ENCODE peak calls at places on chromosomes 11 and 22, in nine cellular contexts. One of them, this sample, is unnamed.

GRCh38 chr11:95429376-95429907 is 198.4 kb upstream of the SESN3 start:
- DNase-seq in T-cell: no peak
- DNase-seq in fibroblast of lung: no peak
- DNase-seq in Jurkat, Clone E6-1: no peak
- DNase-seq in naive thymus-derived CD4-positive, alpha-beta T cell: no peak
- DNase-seq in stimulated activated CD4-positive, alpha-beta T cell treated with anti-CD3 and anti-CD28 coated beads, Interleukin-15, amount 100 ng/mL, for 24 hours: no peak
- DNase-seq in SHP77: no peak
- DNase-seq in Right ventricle myocardium inferior: no peak
- DNase-seq in stimulated activated naive B cell treated with anti-CD40 and anti-IgM and Interleukin-4, amounts not matched to agents 10 μg/mL and 1 μg/mL and 100 μg/mL, for 72 hours: no peak
- DNase-seq in this sample: no peak

GRCh38 chr11:76380161-76380976 is 563 bp downstream of the THAP12 start:
- DNase-seq in T-cell: peak; percentile 47
- DNase-seq in fibroblast of lung: peak; percentile 10
- DNase-seq in Jurkat, Clone E6-1: peak; percentile 25
- DNase-seq in naive thymus-derived CD4-positive, alpha-beta T cell: peak; percentile 31
- DNase-seq in stimulated activated CD4-positive, alpha-beta T cell treated with anti-CD3 and anti-CD28 coated beads, Interleukin-15, amount 100 ng/mL, for 24 hours: peak; percentile 72
- DNase-seq in SHP77: no peak
- DNase-seq in Right ventricle myocardium inferior: peak; percentile 81
- DNase-seq in stimulated activated naive B cell treated with anti-CD40 and anti-IgM and Interleukin-4, amounts not matched to agents 10 μg/mL and 1 μg/mL and 100 μg/mL, for 72 hours: peak; percentile 51
- DNase-seq in this sample: peak; percentile 60

GRCh38 chr22:47495102-47495501 is 732.7 kb downstream of the TBC1D22A start:
- DNase-seq in T-cell: no peak
- DNase-seq in fibroblast of lung: no peak
- DNase-seq in Jurkat, Clone E6-1: peak; percentile 78
- DNase-seq in naive thymus-derived CD4-positive, alpha-beta T cell: peak; percentile 18
- DNase-seq in stimulated activated CD4-positive, alpha-beta T cell treated with anti-CD3 and anti-CD28 coated beads, Interleukin-15, amount 100 ng/mL, for 24 hours: no peak
- DNase-seq in SHP77: no peak
- DNase-seq in Right ventricle myocardium inferior: no peak
- DNase-seq in stimulated activated naive B cell treated with anti-CD40 and anti-IgM and Interleukin-4, amounts not matched to agents 10 μg/mL and 1 μg/mL and 100 μg/mL, for 72 hours: no peak
- DNase-seq in this sample: no peak

GRCh38 chr11:64788321-64789215 is 10.2 kb upstream of the SF1 start:
- DNase-seq in T-cell: no peak
- DNase-seq in fibroblast of lung: no peak
- DNase-seq in Jurkat, Clone E6-1: no peak
- DNase-seq in naive thymus-derived CD4-positive, alpha-beta T cell: no peak
- DNase-seq in stimulated activated CD4-positive, alpha-beta T cell treated with anti-CD3 and anti-CD28 coated beads, Interleukin-15, amount 100 ng/mL, for 24 hours: no peak
- DNase-seq in SHP77: no peak
- DNase-seq in Right ventricle myocardium inferior: peak; percentile 37
- DNase-seq in stimulated activated naive B cell treated with anti-CD40 and anti-IgM and Interleukin-4, amounts not matched to agents 10 μg/mL and 1 μg/mL and 100 μg/mL, for 72 hours: no peak
- DNase-seq in this sample: no peak

GRCh38 chr22:46764779-46765485 is 2.5 kb downstream of the TBC1D22A start:
- DNase-seq in T-cell: no peak
- DNase-seq in fibroblast of lung: no peak
- DNase-seq in Jurkat, Clone E6-1: no peak
- DNase-seq in naive thymus-derived CD4-positive, alpha-beta T cell: no peak
- DNase-seq in stimulated activated CD4-positive, alpha-beta T cell treated with anti-CD3 and anti-CD28 coated beads, Interleukin-15, amount 100 ng/mL, for 24 hours: no peak
- DNase-seq in SHP77: no peak
- DNase-seq in Right ventricle myocardium inferior: no peak
- DNase-seq in stimulated activated naive B cell treated with anti-CD40 and anti-IgM and Interleukin-4, amounts not matched to agents 10 μg/mL and 1 μg/mL and 100 μg/mL, for 72 hours: no peak
- DNase-seq in this sample: no peak

GRCh38 chr11:113814181-113814580 is 34.6 kb downstream of the CLDN25 start:
- DNase-seq in T-cell: no peak
- DNase-seq in fibroblast of lung: no peak
- DNase-seq in Jurkat, Clone E6-1: no peak
- DNase-seq in naive thymus-derived CD4-positive, alpha-beta T cell: no peak
- DNase-seq in stimulated activated CD4-positive, alpha-beta T cell treated with anti-CD3 and anti-CD28 coated beads, Interleukin-15, amount 100 ng/mL, for 24 hours: no peak
- DNase-seq in SHP77: no peak
- DNase-seq in Right ventricle myocardium inferior: no peak
- DNase-seq in stimulated activated naive B cell treated with anti-CD40 and anti-IgM and Interleukin-4, amounts not matched to agents 10 μg/mL and 1 μg/mL and 100 μg/mL, for 72 hours: no peak
- DNase-seq in this sample: no peak

GRCh38 chr11:68677432-68677831 is 6.9 kb upstream of the GAL start:
- DNase-seq in T-cell: no peak
- DNase-seq in fibroblast of lung: peak; percentile 93
- DNase-seq in Jurkat, Clone E6-1: no peak
- DNase-seq in naive thymus-derived CD4-positive, alpha-beta T cell: no peak
- DNase-seq in stimulated activated CD4-positive, alpha-beta T cell treated with anti-CD3 and anti-CD28 coated beads, Interleukin-15, amount 100 ng/mL, for 24 hours: no peak
- DNase-seq in SHP77: peak; percentile 83
- DNase-seq in Right ventricle myocardium inferior: peak; percentile 56
- DNase-seq in stimulated activated naive B cell treated with anti-CD40 and anti-IgM and Interleukin-4, amounts not matched to agents 10 μg/mL and 1 μg/mL and 100 μg/mL, for 72 hours: no peak
- DNase-seq in this sample: no peak

GRCh38 chr11:28874706-28875105 is 766.5 kb downstream of the METTL15 start:
- DNase-seq in T-cell: no peak
- DNase-seq in fibroblast of lung: no peak
- DNase-seq in Jurkat, Clone E6-1: no peak
- DNase-seq in naive thymus-derived CD4-positive, alpha-beta T cell: no peak
- DNase-seq in stimulated activated CD4-positive, alpha-beta T cell treated with anti-CD3 and anti-CD28 coated beads, Interleukin-15, amount 100 ng/mL, for 24 hours: no peak
- DNase-seq in SHP77: no peak
- DNase-seq in Right ventricle myocardium inferior: no peak
- DNase-seq in stimulated activated naive B cell treated with anti-CD40 and anti-IgM and Interleukin-4, amounts not matched to agents 10 μg/mL and 1 μg/mL and 100 μg/mL, for 72 hours: no peak
- DNase-seq in this sample: no peak

GRCh38 chr11:19832166-19832750 is 119.6 kb downstream of the NAV2 start:
- DNase-seq in T-cell: no peak
- DNase-seq in fibroblast of lung: no peak
- DNase-seq in Jurkat, Clone E6-1: no peak
- DNase-seq in naive thymus-derived CD4-positive, alpha-beta T cell: no peak
- DNase-seq in stimulated activated CD4-positive, alpha-beta T cell treated with anti-CD3 and anti-CD28 coated beads, Interleukin-15, amount 100 ng/mL, for 24 hours: no peak
- DNase-seq in SHP77: no peak
- DNase-seq in Right ventricle myocardium inferior: no peak
- DNase-seq in stimulated activated naive B cell treated with anti-CD40 and anti-IgM and Interleukin-4, amounts not matched to agents 10 μg/mL and 1 μg/mL and 100 μg/mL, for 72 hours: no peak
- DNase-seq in this sample: no peak

GRCh38 chr11:122869622-122870021 is 12.9 kb upstream of the JHY start:
- DNase-seq in T-cell: no peak
- DNase-seq in fibroblast of lung: no peak
- DNase-seq in Jurkat, Clone E6-1: no peak
- DNase-seq in naive thymus-derived CD4-positive, alpha-beta T cell: no peak
- DNase-seq in stimulated activated CD4-positive, alpha-beta T cell treated with anti-CD3 and anti-CD28 coated beads, Interleukin-15, amount 100 ng/mL, for 24 hours: no peak
- DNase-seq in SHP77: no peak
- DNase-seq in Right ventricle myocardium inferior: no peak
- DNase-seq in stimulated activated naive B cell treated with anti-CD40 and anti-IgM and Interleukin-4, amounts not matched to agents 10 μg/mL and 1 μg/mL and 100 μg/mL, for 72 hours: no peak
- DNase-seq in this sample: no peak

GRCh38 chr11:124570160-124570559 is 363 bp downstream of the OR8A1 start:
- DNase-seq in T-cell: no peak
- DNase-seq in fibroblast of lung: no peak
- DNase-seq in Jurkat, Clone E6-1: no peak
- DNase-seq in naive thymus-derived CD4-positive, alpha-beta T cell: no peak
- DNase-seq in stimulated activated CD4-positive, alpha-beta T cell treated with anti-CD3 and anti-CD28 coated beads, Interleukin-15, amount 100 ng/mL, for 24 hours: no peak
- DNase-seq in SHP77: no peak
- DNase-seq in Right ventricle myocardium inferior: no peak
- DNase-seq in stimulated activated naive B cell treated with anti-CD40 and anti-IgM and Interleukin-4, amounts not matched to agents 10 μg/mL and 1 μg/mL and 100 μg/mL, for 72 hours: no peak
- DNase-seq in this sample: no peak

GRCh38 chr11:104183572-104183971 is 19.6 kb upstream of the PDGFD start:
- DNase-seq in T-cell: no peak
- DNase-seq in fibroblast of lung: no peak
- DNase-seq in Jurkat, Clone E6-1: no peak
- DNase-seq in naive thymus-derived CD4-positive, alpha-beta T cell: no peak
- DNase-seq in stimulated activated CD4-positive, alpha-beta T cell treated with anti-CD3 and anti-CD28 coated beads, Interleukin-15, amount 100 ng/mL, for 24 hours: no peak
- DNase-seq in SHP77: no peak
- DNase-seq in Right ventricle myocardium inferior: no peak
- DNase-seq in stimulated activated naive B cell treated with anti-CD40 and anti-IgM and Interleukin-4, amounts not matched to agents 10 μg/mL and 1 μg/mL and 100 μg/mL, for 72 hours: no peak
- DNase-seq in this sample: no peak

GRCh38 chr11:114027941-114028340 is 31.6 kb upstream of the ZBTB16 start:
- DNase-seq in T-cell: no peak
- DNase-seq in fibroblast of lung: peak; percentile 31
- DNase-seq in Jurkat, Clone E6-1: peak; percentile 15
- DNase-seq in naive thymus-derived CD4-positive, alpha-beta T cell: no peak
- DNase-seq in stimulated activated CD4-positive, alpha-beta T cell treated with anti-CD3 and anti-CD28 coated beads, Interleukin-15, amount 100 ng/mL, for 24 hours: no peak
- DNase-seq in SHP77: no peak
- DNase-seq in Right ventricle myocardium inferior: no peak
- DNase-seq in stimulated activated naive B cell treated with anti-CD40 and anti-IgM and Interleukin-4, amounts not matched to agents 10 μg/mL and 1 μg/mL and 100 μg/mL, for 72 hours: no peak
- DNase-seq in this sample: no peak

GRCh38 chr11:8766043-8766992 is 83.7 kb downstream of the RPL27A start:
- DNase-seq in T-cell: no peak
- DNase-seq in fibroblast of lung: no peak
- DNase-seq in Jurkat, Clone E6-1: no peak
- DNase-seq in naive thymus-derived CD4-positive, alpha-beta T cell: no peak
- DNase-seq in stimulated activated CD4-positive, alpha-beta T cell treated with anti-CD3 and anti-CD28 coated beads, Interleukin-15, amount 100 ng/mL, for 24 hours: no peak
- DNase-seq in SHP77: no peak
- DNase-seq in Right ventricle myocardium inferior: no peak
- DNase-seq in stimulated activated naive B cell treated with anti-CD40 and anti-IgM and Interleukin-4, amounts not matched to agents 10 μg/mL and 1 μg/mL and 100 μg/mL, for 72 hours: no peak
- DNase-seq in this sample: no peak

GRCh38 chr11:75578977-75579376 is 16.9 kb downstream of the SERPINH1 start:
- DNase-seq in T-cell: no peak
- DNase-seq in fibroblast of lung: no peak
- DNase-seq in Jurkat, Clone E6-1: no peak
- DNase-seq in naive thymus-derived CD4-positive, alpha-beta T cell: no peak
- DNase-seq in stimulated activated CD4-positive, alpha-beta T cell treated with anti-CD3 and anti-CD28 coated beads, Interleukin-15, amount 100 ng/mL, for 24 hours: no peak
- DNase-seq in SHP77: no peak
- DNase-seq in Right ventricle myocardium inferior: no peak
- DNase-seq in stimulated activated naive B cell treated with anti-CD40 and anti-IgM and Interleukin-4, amounts not matched to agents 10 μg/mL and 1 μg/mL and 100 μg/mL, for 72 hours: no peak
- DNase-seq in this sample: no peak

GRCh38 chr11:88337342-88338222 is at the start of gene CTSC:
- DNase-seq in T-cell: peak; percentile 93
- DNase-seq in fibroblast of lung: peak; percentile 86
- DNase-seq in Jurkat, Clone E6-1: peak; percentile 90
- DNase-seq in naive thymus-derived CD4-positive, alpha-beta T cell: peak; percentile 88
- DNase-seq in stimulated activated CD4-positive, alpha-beta T cell treated with anti-CD3 and anti-CD28 coated beads, Interleukin-15, amount 100 ng/mL, for 24 hours: peak; percentile 97
- DNase-seq in SHP77: peak; percentile 80
- DNase-seq in Right ventricle myocardium inferior: peak; percentile 98
- DNase-seq in stimulated activated naive B cell treated with anti-CD40 and anti-IgM and Interleukin-4, amounts not matched to agents 10 μg/mL and 1 μg/mL and 100 μg/mL, for 72 hours: peak; percentile 83
- DNase-seq in this sample: peak; percentile 90

GRCh38 chr11:58832246-58832645 is 12.3 kb downstream of the GLYATL2 start:
- DNase-seq in T-cell: no peak
- DNase-seq in fibroblast of lung: no peak
- DNase-seq in Jurkat, Clone E6-1: no peak
- DNase-seq in naive thymus-derived CD4-positive, alpha-beta T cell: no peak
- DNase-seq in stimulated activated CD4-positive, alpha-beta T cell treated with anti-CD3 and anti-CD28 coated beads, Interleukin-15, amount 100 ng/mL, for 24 hours: no peak
- DNase-seq in SHP77: no peak
- DNase-seq in Right ventricle myocardium inferior: no peak
- DNase-seq in stimulated activated naive B cell treated with anti-CD40 and anti-IgM and Interleukin-4, amounts not matched to agents 10 μg/mL and 1 μg/mL and 100 μg/mL, for 72 hours: no peak
- DNase-seq in this sample: no peak

GRCh38 chr22:30421695-30422480 is 3.7 kb upstream of the MTFP1 start:
- DNase-seq in T-cell: no peak
- DNase-seq in fibroblast of lung: no peak
- DNase-seq in Jurkat, Clone E6-1: no peak
- DNase-seq in naive thymus-derived CD4-positive, alpha-beta T cell: no peak
- DNase-seq in stimulated activated CD4-positive, alpha-beta T cell treated with anti-CD3 and anti-CD28 coated beads, Interleukin-15, amount 100 ng/mL, for 24 hours: peak; percentile 26
- DNase-seq in SHP77: no peak
- DNase-seq in Right ventricle myocardium inferior: no peak
- DNase-seq in stimulated activated naive B cell treated with anti-CD40 and anti-IgM and Interleukin-4, amounts not matched to agents 10 μg/mL and 1 μg/mL and 100 μg/mL, for 72 hours: no peak
- DNase-seq in this sample: no peak

GRCh38 chr11:46450846-46451470 is 59.4 kb upstream of the CHRM4 start:
- DNase-seq in T-cell: no peak
- DNase-seq in fibroblast of lung: no peak
- DNase-seq in Jurkat, Clone E6-1: no peak
- DNase-seq in naive thymus-derived CD4-positive, alpha-beta T cell: no peak
- DNase-seq in stimulated activated CD4-positive, alpha-beta T cell treated with anti-CD3 and anti-CD28 coated beads, Interleukin-15, amount 100 ng/mL, for 24 hours: no peak
- DNase-seq in SHP77: no peak
- DNase-seq in Right ventricle myocardium inferior: no peak
- DNase-seq in stimulated activated naive B cell treated with anti-CD40 and anti-IgM and Interleukin-4, amounts not matched to agents 10 μg/mL and 1 μg/mL and 100 μg/mL, for 72 hours: no peak
- DNase-seq in this sample: no peak

GRCh38 chr11:12170984-12171383 is 60.6 kb downstream of the MICAL2 start:
- DNase-seq in T-cell: no peak
- DNase-seq in fibroblast of lung: peak; percentile 83
- DNase-seq in Jurkat, Clone E6-1: no peak
- DNase-seq in naive thymus-derived CD4-positive, alpha-beta T cell: no peak
- DNase-seq in stimulated activated CD4-positive, alpha-beta T cell treated with anti-CD3 and anti-CD28 coated beads, Interleukin-15, amount 100 ng/mL, for 24 hours: no peak
- DNase-seq in SHP77: no peak
- DNase-seq in Right ventricle myocardium inferior: no peak
- DNase-seq in stimulated activated naive B cell treated with anti-CD40 and anti-IgM and Interleukin-4, amounts not matched to agents 10 μg/mL and 1 μg/mL and 100 μg/mL, for 72 hours: no peak
- DNase-seq in this sample: no peak

GRCh38 chr11:17923213-17923612 is 89.6 kb downstream of the SERGEF start:
- DNase-seq in T-cell: no peak
- DNase-seq in fibroblast of lung: peak; percentile 15
- DNase-seq in Jurkat, Clone E6-1: no peak
- DNase-seq in naive thymus-derived CD4-positive, alpha-beta T cell: no peak
- DNase-seq in stimulated activated CD4-positive, alpha-beta T cell treated with anti-CD3 and anti-CD28 coated beads, Interleukin-15, amount 100 ng/mL, for 24 hours: no peak
- DNase-seq in SHP77: no peak
- DNase-seq in Right ventricle myocardium inferior: no peak
- DNase-seq in stimulated activated naive B cell treated with anti-CD40 and anti-IgM and Interleukin-4, amounts not matched to agents 10 μg/mL and 1 μg/mL and 100 μg/mL, for 72 hours: no peak
- DNase-seq in this sample: no peak

GRCh38 chr11:128448487-128448886 is 138.9 kb downstream of the ETS1 start:
- DNase-seq in T-cell: no peak
- DNase-seq in fibroblast of lung: no peak
- DNase-seq in Jurkat, Clone E6-1: no peak
- DNase-seq in naive thymus-derived CD4-positive, alpha-beta T cell: peak; percentile 17
- DNase-seq in stimulated activated CD4-positive, alpha-beta T cell treated with anti-CD3 and anti-CD28 coated beads, Interleukin-15, amount 100 ng/mL, for 24 hours: no peak
- DNase-seq in SHP77: no peak
- DNase-seq in Right ventricle myocardium inferior: no peak
- DNase-seq in stimulated activated naive B cell treated with anti-CD40 and anti-IgM and Interleukin-4, amounts not matched to agents 10 μg/mL and 1 μg/mL and 100 μg/mL, for 72 hours: no peak
- DNase-seq in this sample: no peak

GRCh38 chr11:45933131-45933821 is 10.8 kb downstream of the LARGE2 start:
- DNase-seq in T-cell: no peak
- DNase-seq in fibroblast of lung: peak; percentile 35
- DNase-seq in Jurkat, Clone E6-1: no peak
- DNase-seq in naive thymus-derived CD4-positive, alpha-beta T cell: no peak
- DNase-seq in stimulated activated CD4-positive, alpha-beta T cell treated with anti-CD3 and anti-CD28 coated beads, Interleukin-15, amount 100 ng/mL, for 24 hours: no peak
- DNase-seq in SHP77: no peak
- DNase-seq in Right ventricle myocardium inferior: no peak
- DNase-seq in stimulated activated naive B cell treated with anti-CD40 and anti-IgM and Interleukin-4, amounts not matched to agents 10 μg/mL and 1 μg/mL and 100 μg/mL, for 72 hours: peak; percentile 77
- DNase-seq in this sample: no peak

GRCh38 chr11:29119691-29120328 is 897.0 kb downstream of the KCNA4 start:
- DNase-seq in T-cell: no peak
- DNase-seq in fibroblast of lung: peak; percentile 87
- DNase-seq in Jurkat, Clone E6-1: no peak
- DNase-seq in naive thymus-derived CD4-positive, alpha-beta T cell: no peak
- DNase-seq in stimulated activated CD4-positive, alpha-beta T cell treated with anti-CD3 and anti-CD28 coated beads, Interleukin-15, amount 100 ng/mL, for 24 hours: no peak
- DNase-seq in SHP77: no peak
- DNase-seq in Right ventricle myocardium inferior: no peak
- DNase-seq in stimulated activated naive B cell treated with anti-CD40 and anti-IgM and Interleukin-4, amounts not matched to agents 10 μg/mL and 1 μg/mL and 100 μg/mL, for 72 hours: no peak
- DNase-seq in this sample: no peak